ENCODE peak calls at places on chromosomes 5 and 9, in five cellular contexts. V, B, H, F and T are unnamed samples.

GRCh38 chr5:88824892-88825781 is 57.8 kb downstream of the MEF2C start:
- DNase-seq in B (no peak), F (no peak), H (no peak), V (peak), T (no peak)

GRCh38 chr5:80231243-80231642 is 24.6 kb downstream of the SERINC5 start:
- DNase-seq in V (no peak), H (no peak), B (no peak), F (no peak), T (no peak)

GRCh38 chr9:21812945-21813568 is 10.6 kb downstream of the MTAP start:
- DNase-seq in V (no peak), B (peak), H (peak), F (no peak), T (no peak)

GRCh38 chr5:73783823-73784222 is 157.8 kb downstream of the ARHGEF28 start:
- DNase-seq in F (no peak), H (no peak), V (no peak), B (no peak), T (no peak)

GRCh38 chr5:39494099-39494498 is 69.3 kb upstream of the DAB2 start:
- DNase-seq in H (no peak), B (no peak), F (peak), V (no peak), T (no peak)

GRCh38 chr5:169717298-169717697 is 80.2 kb downstream of the DOCK2 start:
- DNase-seq in H (peak), B (no peak), F (no peak), V (peak), T (no peak)

GRCh38 chr9:79129865-79130480 is 441.8 kb upstream of the TLE4 start:
- DNase-seq in V (peak), B (peak), H (peak), F (peak), T (no peak)

GRCh38 chr5:109334056-109334455 is 75.7 kb downstream of the PJA2 start:
- DNase-seq in F (no peak), V (no peak), B (no peak), H (no peak), T (no peak)

GRCh38 chr5:66929281-66929680 is 267.3 kb downstream of the CD180 start:
- DNase-seq in F (no peak), V (no peak), H (no peak), B (no peak), T (no peak)
- TF ChIP-seq POLR2AphosphoS5 in F (no peak), V (no peak), H (no peak), B (no peak), T (no peak)

DNA sequence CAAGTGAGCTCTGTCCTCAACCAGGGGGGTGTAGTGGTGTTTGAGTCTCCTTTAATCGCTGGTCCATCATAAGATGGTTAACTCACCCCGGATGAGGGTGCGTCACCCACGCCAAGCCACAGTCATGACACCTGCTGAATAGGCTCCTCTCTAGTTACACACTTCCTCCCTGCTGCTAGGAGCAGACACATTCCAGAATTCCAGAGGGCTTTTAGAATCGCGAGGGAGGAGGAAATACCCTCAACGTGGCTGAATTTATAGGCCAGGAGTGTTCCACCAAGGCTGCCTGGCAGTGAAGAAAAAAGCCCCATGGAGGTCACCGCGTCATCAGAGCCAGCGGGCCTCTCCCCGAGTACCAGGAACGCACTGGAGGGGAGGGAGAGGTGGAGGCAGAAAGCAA is 5.1 kb downstream of the GLRX start:
- DNase-seq in B (peak), H (no peak), V (no peak), F (no peak), T (no peak)
- TF ChIP-seq POLR2AphosphoS5 in B (no peak), H (no peak), V (no peak), F (no peak), T (no peak)

DNA sequence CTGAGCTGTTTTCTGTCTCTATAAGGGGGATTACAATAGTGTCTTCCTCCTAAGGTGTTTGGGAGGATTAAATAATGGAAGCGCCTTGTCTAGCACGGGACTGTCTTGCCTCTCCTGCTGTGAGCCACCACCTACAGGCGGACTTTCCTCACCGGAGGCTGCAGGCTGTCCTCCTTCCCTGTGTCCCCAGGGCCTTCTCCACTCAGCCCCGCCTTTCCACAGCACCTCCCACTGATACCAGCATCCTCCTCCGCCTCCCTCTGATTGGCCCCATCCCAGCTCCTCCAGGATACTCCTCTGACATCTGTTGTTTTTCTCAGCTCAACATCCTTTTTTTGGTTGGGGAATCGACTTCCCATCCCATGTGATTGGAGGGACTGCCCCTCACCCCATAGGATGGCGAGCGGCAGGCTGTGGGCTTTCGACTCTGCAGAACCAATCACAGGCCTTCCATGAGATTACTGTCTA is 851 bp upstream of the ZDHHC12 start:
- DNase-seq in F (no peak), H (peak), B (peak), V (peak), T (peak)
- TF ChIP-seq POLR2AphosphoS5 in F (no peak), H (peak), B (peak), V (no peak), T (no peak)

GRCh38 chr9:82513242-82513750 is 524.7 kb downstream of the SPATA31D1 start:
- DNase-seq in B (no peak), V (no peak), H (no peak), F (no peak), T (no peak)
- TF ChIP-seq POLR2AphosphoS5 in B (no peak), V (no peak), H (no peak), F (no peak), T (no peak)

GRCh38 chr9:124500028-124500795 is 7.0 kb downstream of the NR5A1 start:
- DNase-seq in F (no peak), H (no peak), B (no peak), V (no peak), T (no peak)
- TF ChIP-seq POLR2AphosphoS5 in F (no peak), H (no peak), B (no peak), V (no peak), T (no peak)

DNA sequence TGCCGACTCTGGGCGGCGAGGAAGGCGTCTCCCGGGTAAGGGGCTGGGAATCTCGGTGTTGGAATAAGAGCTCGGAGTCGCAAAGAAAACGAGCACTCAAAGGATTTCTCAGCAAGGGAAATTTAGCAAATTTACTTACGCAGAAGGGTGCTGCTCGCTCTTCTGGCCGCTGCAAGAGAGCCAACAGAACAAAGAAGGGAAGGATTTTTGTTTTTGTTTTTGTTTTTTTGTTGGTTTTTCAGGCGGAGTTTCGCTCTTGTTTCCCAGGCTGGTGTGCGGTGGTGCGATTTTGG is 279 bp downstream of the GTF3C5 start:
- DNase-seq in H (no peak), F (no peak), V (no peak), B (peak), T (no peak)
- TF ChIP-seq POLR2AphosphoS5 in H (no peak), F (no peak), V (no peak), B (no peak), T (no peak)

DNA sequence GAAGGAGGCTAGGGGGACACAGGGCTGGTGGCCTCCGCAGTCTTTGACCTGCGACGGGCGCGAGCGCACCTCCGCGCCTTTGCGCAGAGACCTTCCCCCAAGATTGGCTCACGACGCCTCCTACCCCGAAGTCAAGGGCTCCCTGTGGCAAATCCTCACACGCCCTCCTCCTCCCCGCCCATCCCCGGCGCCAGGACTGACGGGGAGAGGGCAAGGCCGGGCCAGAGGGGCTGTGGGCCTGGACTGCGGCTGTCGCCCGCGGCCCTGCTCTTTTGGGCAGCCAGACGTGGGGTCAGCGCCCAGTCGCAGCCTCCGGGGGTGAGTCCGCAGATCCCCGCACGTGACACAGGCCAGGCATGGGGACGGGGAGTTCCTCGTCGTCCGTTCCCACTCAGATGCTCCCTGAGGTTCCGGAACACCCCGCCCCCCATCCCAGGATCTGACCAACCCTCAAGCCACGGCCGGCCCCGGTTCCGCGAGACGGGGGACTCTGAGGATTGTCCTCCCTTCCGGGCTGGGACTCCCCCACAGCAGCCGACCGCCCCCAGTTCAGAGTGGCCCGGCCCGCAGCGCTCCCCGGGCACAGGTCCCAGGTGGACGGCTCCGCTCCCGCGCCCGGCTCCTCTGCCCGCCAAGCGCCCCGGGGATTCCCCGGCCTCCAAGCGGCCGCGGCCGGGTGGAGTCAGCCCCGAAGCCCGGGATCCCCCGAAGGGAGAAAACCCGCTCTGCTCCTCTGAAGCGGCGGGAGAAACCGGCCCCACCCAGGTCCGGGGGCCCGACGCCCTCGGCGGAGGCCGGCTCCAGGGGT is 534 bp upstream of the ANKRD33B start:
- DNase-seq in V (no peak), H (no peak), B (peak), F (no peak), T (no peak)
- TF ChIP-seq POLR2AphosphoS5 in V (no peak), H (no peak), B (no peak), F (no peak), T (peak)